ENCODE peak calls at places on chromosomes 16 and 17, in seven cellular contexts. One of them, this sample, is unnamed.

GRCh38 chr17:14688134-14688533 is 387.3 kb downstream of the HS3ST3B1 start:
- DNase-seq in prostate gland: no peak
- DNase-seq in CD4-positive, alpha-beta T cell: no peak
- DNase-seq in H1: no peak
- DNase-seq in heart right ventricle: no peak
- DNase-seq in right atrium auricular region: no peak
- DNase-seq in MCF 10A: no peak
- DNase-seq in this sample: no peak

GRCh38 chr17:63222655-63223054 is 223.5 kb downstream of the CYB561 start:
- DNase-seq in H1: no peak
- DNase-seq in prostate gland: no peak
- DNase-seq in MCF 10A: peak
- DNase-seq in heart right ventricle: no peak
- DNase-seq in right atrium auricular region: no peak
- DNase-seq in CD4-positive, alpha-beta T cell: no peak
- DNase-seq in this sample: no peak

GRCh38 chr16:9755076-9755475 is 427.2 kb downstream of the GRIN2A start:
- DNase-seq in prostate gland: no peak
- DNase-seq in CD4-positive, alpha-beta T cell: no peak
- DNase-seq in right atrium auricular region: no peak
- DNase-seq in MCF 10A: no peak
- DNase-seq in H1: no peak
- DNase-seq in heart right ventricle: no peak
- DNase-seq in this sample: no peak

GRCh38 chr17:38741853-38742421 is 6.2 kb downstream of the PCGF2 start:
- DNase-seq in heart right ventricle: peak
- DNase-seq in right atrium auricular region: no peak
- DNase-seq in prostate gland: peak
- DNase-seq in CD4-positive, alpha-beta T cell: no peak
- DNase-seq in H1: no peak
- DNase-seq in MCF 10A: no peak
- DNase-seq in this sample: no peak

GRCh38 chr16:26442333-26442732 is 624.4 kb upstream of the C16orf82 start:
- DNase-seq in CD4-positive, alpha-beta T cell: no peak
- DNase-seq in MCF 10A: no peak
- DNase-seq in prostate gland: no peak
- DNase-seq in right atrium auricular region: no peak
- DNase-seq in heart right ventricle: no peak
- DNase-seq in H1: no peak
- DNase-seq in this sample: no peak

GRCh38 chr16:15954814-15955151 is 5.4 kb downstream of the ABCC1 start:
- DNase-seq in MCF 10A: no peak
- DNase-seq in prostate gland: no peak
- DNase-seq in CD4-positive, alpha-beta T cell: no peak
- DNase-seq in heart right ventricle: no peak
- DNase-seq in right atrium auricular region: peak
- DNase-seq in H1: no peak
- DNase-seq in this sample: no peak

GRCh38 chr17:83156408-83156807 is 77.0 kb downstream of the METRNL start:
- DNase-seq in MCF 10A: no peak
- DNase-seq in heart right ventricle: no peak
- DNase-seq in CD4-positive, alpha-beta T cell: no peak
- DNase-seq in H1: no peak
- DNase-seq in right atrium auricular region: peak
- DNase-seq in prostate gland: no peak
- DNase-seq in this sample: no peak

GRCh38 chr16:58339452-58339938 is 44.7 kb upstream of the PRSS54 start:
- DNase-seq in H1: no peak
- DNase-seq in heart right ventricle: peak
- DNase-seq in MCF 10A: peak
- DNase-seq in CD4-positive, alpha-beta T cell: no peak
- DNase-seq in right atrium auricular region: no peak
- DNase-seq in prostate gland: no peak
- DNase-seq in this sample: no peak

GRCh38 chr17:27549251-27549919 is 81.6 kb upstream of the LGALS9 start:
- DNase-seq in prostate gland: no peak
- DNase-seq in right atrium auricular region: peak
- DNase-seq in MCF 10A: no peak
- DNase-seq in heart right ventricle: no peak
- DNase-seq in CD4-positive, alpha-beta T cell: no peak
- DNase-seq in H1: no peak
- DNase-seq in this sample: no peak

GRCh38 chr16:21610006-21610544 is 10.7 kb downstream of the METTL9 start:
- DNase-seq in right atrium auricular region: no peak
- DNase-seq in H1: no peak
- DNase-seq in prostate gland: no peak
- DNase-seq in heart right ventricle: no peak
- DNase-seq in CD4-positive, alpha-beta T cell: no peak
- DNase-seq in MCF 10A: no peak
- DNase-seq in this sample: no peak

GRCh38 chr17:57527437-57528083 is 217.5 kb downstream of the CCDC182 start:
- DNase-seq in heart right ventricle: no peak
- DNase-seq in MCF 10A: no peak
- DNase-seq in H1: no peak
- DNase-seq in prostate gland: no peak
- DNase-seq in CD4-positive, alpha-beta T cell: no peak
- DNase-seq in right atrium auricular region: no peak
- DNase-seq in this sample: no peak

GRCh38 chr16:69187891-69188451 is 1.0 kb downstream of the SNTB2 start:
- DNase-seq in prostate gland: peak
- DNase-seq in right atrium auricular region: peak
- DNase-seq in heart right ventricle: peak
- DNase-seq in CD4-positive, alpha-beta T cell: no peak
- DNase-seq in MCF 10A: peak
- DNase-seq in H1: no peak
- DNase-seq in this sample: no peak

GRCh38 chr16:4090476-4090875 is 25.8 kb downstream of the ADCY9 start:
- DNase-seq in heart right ventricle: peak
- DNase-seq in MCF 10A: no peak
- DNase-seq in right atrium auricular region: no peak
- DNase-seq in H1: no peak
- DNase-seq in prostate gland: peak
- DNase-seq in CD4-positive, alpha-beta T cell: no peak
- DNase-seq in this sample: no peak

GRCh38 chr16:81532491-81533174 is 88.0 kb downstream of the CMIP start:
- DNase-seq in prostate gland: no peak
- DNase-seq in H1: no peak
- DNase-seq in MCF 10A: no peak
- DNase-seq in right atrium auricular region: no peak
- DNase-seq in heart right ventricle: no peak
- DNase-seq in CD4-positive, alpha-beta T cell: no peak
- DNase-seq in this sample: no peak

GRCh38 chr16:79359082-79359481 is 241.5 kb downstream of the MAF start:
- DNase-seq in H1: no peak
- DNase-seq in MCF 10A: no peak
- DNase-seq in prostate gland: no peak
- DNase-seq in CD4-positive, alpha-beta T cell: no peak
- DNase-seq in right atrium auricular region: no peak
- DNase-seq in heart right ventricle: no peak
- DNase-seq in this sample: no peak

GRCh38 chr16:70470927-70471341 is 16.5 kb downstream of the FCSK start:
- DNase-seq in CD4-positive, alpha-beta T cell: no peak
- DNase-seq in heart right ventricle: no peak
- DNase-seq in H1: peak
- DNase-seq in MCF 10A: peak
- DNase-seq in prostate gland: no peak
- DNase-seq in right atrium auricular region: no peak
- DNase-seq in this sample: no peak
- TF ChIP-seq CTCF in CD4-positive, alpha-beta T cell: no peak
- TF ChIP-seq CTCF in heart right ventricle: peak
- TF ChIP-seq CTCF in H1: peak
- TF ChIP-seq CTCF in MCF 10A: no peak
- TF ChIP-seq CTCF in prostate gland: peak
- TF ChIP-seq CTCF in right atrium auricular region: peak
- TF ChIP-seq CTCF in this sample: no peak

DNA sequence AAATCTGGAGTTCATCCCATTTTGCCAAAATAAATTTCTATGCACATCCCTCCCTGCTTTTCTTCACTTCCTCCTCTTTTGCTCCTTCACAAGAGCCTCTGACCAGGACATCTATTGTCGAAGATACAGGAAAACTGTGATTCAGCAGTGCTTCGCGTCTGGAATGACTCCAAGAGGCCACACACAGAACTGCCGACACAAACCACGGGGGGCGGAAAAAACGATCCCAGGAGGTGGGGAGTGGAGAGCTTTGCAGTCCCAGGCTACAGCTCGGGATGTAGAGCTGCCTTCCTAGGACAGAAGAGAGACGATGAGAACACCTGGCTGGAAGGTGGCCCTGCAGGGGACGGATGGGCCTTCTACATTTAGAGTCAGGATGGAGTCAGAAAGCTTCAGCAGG is 102.8 kb downstream of the XYLT1 start:
- DNase-seq in heart right ventricle: no peak
- DNase-seq in right atrium auricular region: no peak
- DNase-seq in prostate gland: no peak
- DNase-seq in H1: peak
- DNase-seq in MCF 10A: peak
- DNase-seq in CD4-positive, alpha-beta T cell: no peak
- DNase-seq in this sample: no peak
- TF ChIP-seq CTCF in heart right ventricle: no peak
- TF ChIP-seq CTCF in right atrium auricular region: no peak
- TF ChIP-seq CTCF in prostate gland: no peak
- TF ChIP-seq CTCF in H1: peak
- TF ChIP-seq CTCF in MCF 10A: no peak
- TF ChIP-seq CTCF in CD4-positive, alpha-beta T cell: no peak
- TF ChIP-seq CTCF in this sample: no peak

GRCh38 chr17:46061435-46061834 is 62.4 kb downstream of the STH start:
- DNase-seq in right atrium auricular region: no peak
- DNase-seq in CD4-positive, alpha-beta T cell: no peak
- DNase-seq in H1: no peak
- DNase-seq in MCF 10A: peak
- DNase-seq in heart right ventricle: no peak
- DNase-seq in prostate gland: no peak
- DNase-seq in this sample: no peak
- TF ChIP-seq CTCF in right atrium auricular region: peak
- TF ChIP-seq CTCF in CD4-positive, alpha-beta T cell: peak
- TF ChIP-seq CTCF in H1: no peak
- TF ChIP-seq CTCF in MCF 10A: no peak
- TF ChIP-seq CTCF in heart right ventricle: peak
- TF ChIP-seq CTCF in prostate gland: peak
- TF ChIP-seq CTCF in this sample: no peak

GRCh38 chr17:74859439-74860228 is at the start of gene GRIN2C:
- DNase-seq in H1: peak
- DNase-seq in heart right ventricle: no peak
- DNase-seq in right atrium auricular region: no peak
- DNase-seq in MCF 10A: no peak
- DNase-seq in CD4-positive, alpha-beta T cell: no peak
- DNase-seq in prostate gland: no peak
- DNase-seq in this sample: peak
- TF ChIP-seq CTCF in H1: peak
- TF ChIP-seq CTCF in heart right ventricle: peak
- TF ChIP-seq CTCF in right atrium auricular region: peak
- TF ChIP-seq CTCF in MCF 10A: peak
- TF ChIP-seq CTCF in CD4-positive, alpha-beta T cell: no peak
- TF ChIP-seq CTCF in prostate gland: no peak
- TF ChIP-seq CTCF in this sample: no peak

GRCh38 chr17:65589321-65589720 is 27.9 kb upstream of the AXIN2 start:
- DNase-seq in CD4-positive, alpha-beta T cell: no peak
- DNase-seq in prostate gland: no peak
- DNase-seq in heart right ventricle: no peak
- DNase-seq in MCF 10A: no peak
- DNase-seq in H1: no peak
- DNase-seq in right atrium auricular region: no peak
- DNase-seq in this sample: no peak

GRCh38 chr17:65584604-65585521 is 23.4 kb upstream of the AXIN2 start:
- DNase-seq in right atrium auricular region: no peak
- DNase-seq in H1: no peak
- DNase-seq in prostate gland: no peak
- DNase-seq in heart right ventricle: peak
- DNase-seq in MCF 10A: no peak
- DNase-seq in CD4-positive, alpha-beta T cell: no peak
- DNase-seq in this sample: no peak

GRCh38 chr17:65586899-65587298 is 25.5 kb upstream of the AXIN2 start:
- DNase-seq in prostate gland: no peak
- DNase-seq in H1: no peak
- DNase-seq in right atrium auricular region: no peak
- DNase-seq in CD4-positive, alpha-beta T cell: no peak
- DNase-seq in MCF 10A: no peak
- DNase-seq in heart right ventricle: no peak
- DNase-seq in this sample: no peak

GRCh38 chr17:65587602-65588193 is 26.2 kb upstream of the AXIN2 start:
- DNase-seq in H1: no peak
- DNase-seq in MCF 10A: no peak
- DNase-seq in heart right ventricle: no peak
- DNase-seq in prostate gland: no peak
- DNase-seq in CD4-positive, alpha-beta T cell: no peak
- DNase-seq in right atrium auricular region: no peak
- DNase-seq in this sample: no peak

DNA sequence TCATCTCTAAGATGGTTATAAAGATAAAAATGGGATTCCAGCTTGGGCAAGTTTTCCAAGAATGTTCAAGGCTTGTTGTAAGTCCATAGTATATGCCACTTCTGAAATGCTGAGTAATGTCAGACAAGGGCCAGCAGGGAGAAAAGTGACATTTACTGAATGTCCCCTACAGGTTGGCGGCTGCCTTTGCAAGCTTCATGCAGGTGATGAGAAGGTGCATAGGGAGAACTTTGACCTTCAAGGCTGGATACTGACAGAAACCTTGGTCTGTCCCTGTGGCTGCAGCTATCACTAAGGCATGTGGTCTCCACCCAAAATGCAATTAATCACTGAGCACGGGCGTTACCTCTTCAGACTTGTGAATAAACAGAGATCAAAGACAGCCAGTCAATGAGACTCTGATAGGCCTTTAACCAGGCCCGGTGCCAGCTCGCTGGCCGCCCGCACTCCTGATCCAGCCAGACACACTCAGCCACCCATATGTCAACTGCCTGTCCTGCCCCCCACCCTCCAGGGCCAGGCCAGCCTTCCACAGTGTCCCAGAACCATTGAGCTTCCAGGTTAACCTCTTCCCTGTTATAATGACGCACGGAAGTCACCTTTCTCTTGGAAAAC is 26.9 kb upstream of the AXIN2 start:
- DNase-seq in prostate gland: peak
- DNase-seq in H1: no peak
- DNase-seq in heart right ventricle: no peak
- DNase-seq in CD4-positive, alpha-beta T cell: no peak
- DNase-seq in right atrium auricular region: no peak
- DNase-seq in MCF 10A: no peak
- DNase-seq in this sample: no peak
- TF ChIP-seq CTCF in prostate gland: no peak
- TF ChIP-seq CTCF in H1: peak
- TF ChIP-seq CTCF in heart right ventricle: no peak
- TF ChIP-seq CTCF in CD4-positive, alpha-beta T cell: no peak
- TF ChIP-seq CTCF in right atrium auricular region: no peak
- TF ChIP-seq CTCF in MCF 10A: no peak
- TF ChIP-seq CTCF in this sample: no peak

DNA sequence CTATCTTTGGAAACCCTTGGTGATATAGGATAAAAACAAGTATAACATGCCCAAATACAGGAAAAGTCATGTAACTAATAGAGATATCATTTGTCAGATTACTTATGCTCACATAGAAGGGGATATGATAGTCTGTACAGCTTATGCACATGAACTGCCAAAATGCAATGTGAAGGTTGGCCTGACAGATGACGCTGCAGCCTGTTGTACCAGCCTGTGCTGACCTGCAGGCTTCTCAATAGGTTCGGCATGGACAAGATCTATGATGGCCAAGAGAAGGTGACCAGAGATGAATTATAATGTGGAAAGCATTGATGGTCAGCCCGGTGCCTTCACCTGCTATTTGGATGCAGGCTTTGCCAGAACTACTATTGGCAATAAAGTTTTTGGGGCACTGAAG is 12.7 kb downstream of the WFIKKN2 start:
- DNase-seq in heart right ventricle: no peak
- DNase-seq in MCF 10A: no peak
- DNase-seq in right atrium auricular region: no peak
- DNase-seq in H1: no peak
- DNase-seq in CD4-positive, alpha-beta T cell: no peak
- DNase-seq in prostate gland: no peak
- DNase-seq in this sample: no peak
- TF ChIP-seq CTCF in heart right ventricle: peak
- TF ChIP-seq CTCF in MCF 10A: no peak
- TF ChIP-seq CTCF in right atrium auricular region: peak
- TF ChIP-seq CTCF in H1: no peak
- TF ChIP-seq CTCF in CD4-positive, alpha-beta T cell: no peak
- TF ChIP-seq CTCF in prostate gland: no peak
- TF ChIP-seq CTCF in this sample: no peak

This sample was measured in activated B cell treated with CpG ODN at 0.5 μM for 24 hours.